ENCODE peak calls at places on chromosomes 12 and 14, in nine cellular contexts. H is IMR-90, B is body of pancreas, I is Caco-2, L is pancreas, D is tibial artery, G is mucosa of descending colon, Y is fibroblast of lung, O is breast epithelium. A is an unnamed sample.

GRCh38 chr12:5872745-5873144 is 72.3 kb downstream of the ANO2 start:
- DNase-seq in H (peak; percentile 20), B (no peak), I (no peak), L (no peak), D (no peak), G (peak; percentile 2), Y (peak; percentile 3), O (no peak), A (no peak)

GRCh38 chr12:11832100-11832499 is 182.6 kb downstream of the ETV6 start:
- DNase-seq in H (no peak), B (no peak), I (no peak), L (no peak), D (no peak), G (no peak), Y (peak; percentile 32), O (no peak), A (no peak)

GRCh38 chr12:121628037-121628436 is 1.7 kb downstream of the ORAI1 start:
- DNase-seq in H (no peak), B (peak; percentile 46), I (no peak), L (no peak), D (no peak), G (peak; percentile 49), Y (peak; percentile 20), O (no peak), A (no peak)

GRCh38 chr12:47079894-47080724 is at the start of gene AMIGO2:
- DNase-seq in H (peak; percentile 54), B (peak; percentile 39), I (no peak), L (peak; percentile 81), D (peak; percentile 47), G (peak; percentile 45), Y (peak; percentile 75), O (no peak), A (peak; percentile 88)

GRCh38 chr14:101009531-101009930 is 106.0 kb upstream of the RTL1 start:
- DNase-seq in H (no peak), B (peak; percentile 4), I (no peak), L (no peak), D (no peak), G (no peak), Y (no peak), O (no peak), A (no peak)

GRCh38 chr12:111386891-111387290 is 18.0 kb upstream of the PHETA1 start:
- DNase-seq in H (no peak), B (no peak), I (no peak), L (no peak), D (no peak), G (no peak), Y (no peak), O (no peak), A (no peak)

GRCh38 chr14:69987416-69988144 is 108.4 kb downstream of the SMOC1 start:
- DNase-seq in H (no peak), B (no peak), I (no peak), L (no peak), D (no peak), G (no peak), Y (no peak), O (no peak), A (no peak)

GRCh38 chr12:24911284-24911791 is 37.6 kb downstream of the BCAT1 start:
- DNase-seq in H (peak; percentile 98), B (no peak), I (peak; percentile 95), L (no peak), D (no peak), G (no peak), Y (peak; percentile 94), O (no peak), A (no peak)

GRCh38 chr12:33710548-33710947 is 270.9 kb upstream of the SYT10 start:
- DNase-seq in H (no peak), B (no peak), I (no peak), L (no peak), D (no peak), G (no peak), Y (no peak), O (no peak), A (no peak)

GRCh38 chr12:58172433-58173073 is 231.2 kb downstream of the ATP23 start:
- DNase-seq in H (no peak), B (no peak), I (no peak), L (peak; percentile 23), D (no peak), G (no peak), Y (no peak), O (no peak), A (no peak)

GRCh38 chr12:12387521-12387920 is 30.6 kb downstream of the BORCS5 start:
- DNase-seq in H (peak; percentile 59), B (no peak), I (no peak), L (no peak), D (no peak), G (no peak), Y (peak; percentile 75), O (no peak), A (no peak)

GRCh38 chr14:99509871-99510555 is 28.8 kb downstream of the CCNK start:
- DNase-seq in H (no peak), B (no peak), I (no peak), L (peak; percentile 68), D (no peak), G (no peak), Y (no peak), O (no peak), A (no peak)

GRCh38 chr12:47779943-47780504 is 7.0 kb downstream of the SLC48A1 start:
- DNase-seq in H (no peak), B (no peak), I (no peak), L (peak; percentile 54), D (no peak), G (no peak), Y (no peak), O (no peak), A (peak; percentile 58)

GRCh38 chr14:65312859-65313258 is 99.7 kb upstream of the FUT8 start:
- DNase-seq in H (no peak), B (no peak), I (no peak), L (no peak), D (no peak), G (no peak), Y (no peak), O (no peak), A (no peak)

GRCh38 chr14:100535287-100536131 is 51.7 kb downstream of the BEGAIN start:
- DNase-seq in H (no peak), B (no peak), I (no peak), L (peak; percentile 67), D (peak; percentile 13), G (no peak), Y (no peak), O (peak; percentile 25), A (peak; percentile 4)

GRCh38 chr12:103547929-103548328 is 39.1 kb upstream of the STAB2 start:
- DNase-seq in H (no peak), B (no peak), I (no peak), L (no peak), D (no peak), G (no peak), Y (no peak), O (no peak), A (no peak)

GRCh38 chr14:23008836-23009235 is 1.1 kb downstream of the C14orf93 start:
- DNase-seq in H (no peak), B (no peak), I (no peak), L (no peak), D (no peak), G (no peak), Y (peak; percentile 29), O (no peak), A (no peak)

GRCh38 chr12:32780111-32780510 is 24.4 kb upstream of the YARS2 start:
- DNase-seq in H (no peak), B (no peak), I (no peak), L (no peak), D (no peak), G (no peak), Y (peak; percentile 57), O (no peak), A (no peak)

GRCh38 chr12:31369712-31370521 is 44.0 kb upstream of the SINHCAF start:
- DNase-seq in H (peak; percentile 51), B (peak; percentile 60), I (peak; percentile 75), L (no peak), D (peak; percentile 39), G (peak; percentile 70), Y (peak; percentile 43), O (no peak), A (peak; percentile 61)
- H3K4me3 ChIP-seq in H (no peak overlapping the region), B (no peak overlapping the region), I (peak overlapping the region; percentile 27), L (no peak overlapping the region), D (peak overlapping the region; percentile 43), G (no peak overlapping the region), Y (no peak overlapping the region), O (peak overlapping the region; percentile 33), A (peak overlapping the region; percentile 38)

GRCh38 chr12:109752117-109753053 is 38.8 kb downstream of the FAM222A start:
- DNase-seq in H (no peak), B (peak; percentile 7), I (peak; percentile 9), L (peak; percentile 21), D (no peak), G (no peak), Y (no peak), O (peak; percentile 24), A (peak; percentile 11)

GRCh38 chr12:109753054-109753401 is 39.4 kb downstream of the FAM222A start:
- DNase-seq in H (no peak), B (no peak), I (peak; percentile 7), L (peak; percentile 28), D (peak; percentile 6), G (no peak), Y (no peak), O (no peak), A (no peak)

GRCh38 chr12:109757671-109758265 is 44.1 kb downstream of the FAM222A start:
- DNase-seq in H (no peak), B (no peak), I (peak; percentile 10), L (peak; percentile 17), D (peak; percentile 10), G (no peak), Y (no peak), O (peak; percentile 15), A (no peak)

GRCh38 chr12:109756457-109756856 is 42.8 kb downstream of the FAM222A start:
- DNase-seq in H (no peak), B (no peak), I (no peak), L (no peak), D (no peak), G (no peak), Y (no peak), O (no peak), A (no peak)

DNA sequence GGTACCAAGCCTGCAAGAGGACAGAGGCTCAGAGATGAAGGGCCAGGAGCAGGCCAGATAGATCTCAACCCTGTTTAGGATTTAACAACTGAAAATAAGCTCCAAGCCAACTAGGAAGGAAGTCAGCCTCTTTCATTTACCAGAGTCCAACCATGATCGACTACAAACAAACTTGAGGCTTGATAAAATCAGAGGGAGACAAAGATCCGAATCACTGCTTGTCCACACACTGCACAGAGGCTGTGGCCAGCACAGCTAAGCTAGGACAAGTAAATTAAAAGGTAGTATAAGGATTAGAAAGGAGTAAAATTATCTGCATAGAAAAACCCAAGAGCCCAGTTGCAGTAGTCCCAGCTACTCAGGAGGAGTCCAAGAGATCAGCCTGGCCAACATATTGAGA is 40.3 kb downstream of the FAM222A start:
- DNase-seq in H (no peak), B (no peak), I (no peak), L (no peak), D (no peak), G (no peak), Y (no peak), O (peak; percentile 24), A (no peak)
- H3K4me1 ChIP-seq in H (no peaks in the 10 kb centered on the region), B (peaks cover 13% of the 10 kb centered on the region), I (no peaks in the 10 kb centered on the region), L (no peaks in the 10 kb centered on the region), D (no peaks in the 10 kb centered on the region), G (no peaks in the 10 kb centered on the region), Y (no peaks in the 10 kb centered on the region), O (no peaks in the 10 kb centered on the region), A (no peaks in the 10 kb centered on the region)

GRCh38 chr14:77598366-77599050 is 17.9 kb downstream of the SPTLC2 start:
- DNase-seq in H (no peak), B (no peak), I (no peak), L (no peak), D (no peak), G (peak; percentile 64), Y (no peak), O (no peak), A (no peak)
- H3K4me3 ChIP-seq in H (no peak overlapping the region), B (no peak overlapping the region), I (no peak overlapping the region), L (no peak overlapping the region), D (no peak overlapping the region), G (no peak overlapping the region), Y (no peak overlapping the region), O (no peak overlapping the region), A (no peak overlapping the region)

GRCh38 chr12:27615331-27615891 is 80.8 kb upstream of the REP15 start:
- DNase-seq in H (peak; percentile 56), B (no peak), I (peak; percentile 74), L (no peak), D (no peak), G (no peak), Y (peak; percentile 89), O (no peak), A (no peak)
- H3K4me1 ChIP-seq in H (peaks cover 11% of the 10 kb centered on the region), B (peaks cover 15% of the 10 kb centered on the region), I (peaks cover 66% of the 10 kb centered on the region), L (no peaks in the 10 kb centered on the region), D (no peaks in the 10 kb centered on the region), G (peaks cover 2% of the 10 kb centered on the region), Y (peaks cover 19% of the 10 kb centered on the region), O (no peaks in the 10 kb centered on the region), A (peaks cover 3% of the 10 kb centered on the region)

A was measured in right cardiac atrium.